ENCODE peak calls at places on chromosomes 4 and X, in seven cellular contexts. L is hepatocyte, M is tibial artery, W is bronchial epithelial cell, V is HFF-Myc, C is Caco-2, H is psoas muscle. K is an unnamed sample.

GRCh38 chr4:103268746-103269145 is 70.6 kb upstream of the CENPE start:
- DNase-seq in L (no peak), M (no peak), V (no peak), H (no peak), W (peak; percentile 37), C (no peak), K (no peak)

GRCh38 chrX:123830309-123830708 is 29.5 kb upstream of the XIAP start:
- DNase-seq in W (peak; percentile 94), M (no peak), V (no peak), H (no peak), C (peak; percentile 45), L (peak; percentile 81), K (no peak)

GRCh38 chrX:110310896-110311295 is 7.0 kb downstream of the AMMECR1 start:
- DNase-seq in V (no peak), W (peak; percentile 21), L (peak; percentile 6), H (no peak), M (no peak), C (no peak), K (peak; percentile 28)

GRCh38 chr4:80592950-80593349 is 257.4 kb downstream of the CFAP299 start:
- DNase-seq in V (no peak), L (no peak), C (no peak), M (no peak), W (no peak), H (no peak), K (no peak)

GRCh38 chr4:107736924-107737448 is 17.0 kb upstream of the PAPSS1 start:
- DNase-seq in L (peak; percentile 72), W (peak; percentile 30), M (no peak), V (no peak), H (no peak), C (peak; percentile 70), K (peak; percentile 79)

GRCh38 chr4:180994722-180995121 is 1248.5 kb upstream of the TENM3 start:
- DNase-seq in L (no peak), M (no peak), W (no peak), C (no peak), V (no peak), H (no peak), K (no peak)

GRCh38 chr4:136908122-136908521 is 624.2 kb downstream of the PCDH18 start:
- DNase-seq in L (no peak), V (no peak), C (no peak), W (no peak), M (no peak), H (no peak), K (no peak)

GRCh38 chr4:108036252-108036651 is 46.6 kb downstream of the HADH start:
- DNase-seq in C (no peak), V (no peak), W (no peak), L (no peak), M (no peak), H (no peak), K (no peak)

GRCh38 chr4:126213996-126214395 is 899.2 kb downstream of the FAT4 start:
- DNase-seq in H (no peak), V (no peak), L (peak; percentile 15), M (no peak), C (no peak), W (peak; percentile 20), K (no peak)

GRCh38 chrX:107676559-107677378 is 48.5 kb downstream of the PRPS1 start:
- DNase-seq in L (peak; percentile 89), M (peak; percentile 96), C (peak; percentile 73), V (peak; percentile 78), W (peak; percentile 82), H (peak; percentile 89), K (peak; percentile 93)

GRCh38 chrX:86935988-86936387 is 581.6 kb upstream of the KLHL4 start:
- DNase-seq in L (no peak), C (no peak), M (no peak), V (no peak), H (no peak), W (no peak), K (no peak)

GRCh38 chr4:106541253-106541652 is 172.7 kb upstream of the GIMD1 start:
- DNase-seq in H (no peak), M (no peak), C (no peak), L (no peak), V (peak; percentile 29), W (peak; percentile 72), K (peak; percentile 32)

GRCh38 chrX:96480081-96480480 is 204.6 kb upstream of the DIAPH2 start:
- DNase-seq in W (peak; percentile 68), M (no peak), C (no peak), L (no peak), V (no peak), H (no peak), K (peak; percentile 69)

GRCh38 chrX:41035582-41035981 is 49.7 kb upstream of the USP9X start:
- DNase-seq in L (no peak), V (no peak), C (no peak), H (no peak), W (no peak), M (no peak), K (no peak)

GRCh38 chr4:20592666-20593065 is 107.6 kb upstream of the PACRGL start:
- DNase-seq in C (no peak), W (peak; percentile 27), H (no peak), M (no peak), L (peak; percentile 17), V (no peak), K (peak; percentile 13)

GRCh38 chr4:3414421-3415279 is 27.1 kb upstream of the HGFAC start:
- DNase-seq in H (no peak), W (no peak), V (no peak), L (no peak), M (peak; percentile 54), C (no peak), K (no peak)

GRCh38 chr4:88858752-88859151 is 161.1 kb upstream of the NAP1L5 start:
- DNase-seq in M (no peak), H (no peak), W (no peak), C (no peak), L (no peak), V (no peak), K (no peak)

GRCh38 chr4:73869130-73870055 is at the start of gene CXCL1:
- DNase-seq in H (peak; percentile 36), V (no peak), M (no peak), L (peak; percentile 54), C (peak; percentile 21), W (peak; percentile 20), K (no peak)

GRCh38 chr4:73868206-73869129 is 725 bp upstream of the CXCL1 start:
- DNase-seq in W (peak; percentile 30), V (no peak), L (no peak), C (no peak), H (no peak), M (no peak), K (no peak)

GRCh38 chr4:73871911-73872310 is 2.7 kb downstream of the CXCL1 start:
- DNase-seq in V (no peak), W (peak; percentile 27), L (no peak), C (no peak), H (no peak), M (no peak), K (no peak)

GRCh38 chr4:73870778-73871177 is 1.6 kb downstream of the CXCL1 start:
- DNase-seq in C (no peak), V (no peak), W (peak; percentile 55), H (no peak), L (no peak), M (no peak), K (peak; percentile 43)

DNA sequence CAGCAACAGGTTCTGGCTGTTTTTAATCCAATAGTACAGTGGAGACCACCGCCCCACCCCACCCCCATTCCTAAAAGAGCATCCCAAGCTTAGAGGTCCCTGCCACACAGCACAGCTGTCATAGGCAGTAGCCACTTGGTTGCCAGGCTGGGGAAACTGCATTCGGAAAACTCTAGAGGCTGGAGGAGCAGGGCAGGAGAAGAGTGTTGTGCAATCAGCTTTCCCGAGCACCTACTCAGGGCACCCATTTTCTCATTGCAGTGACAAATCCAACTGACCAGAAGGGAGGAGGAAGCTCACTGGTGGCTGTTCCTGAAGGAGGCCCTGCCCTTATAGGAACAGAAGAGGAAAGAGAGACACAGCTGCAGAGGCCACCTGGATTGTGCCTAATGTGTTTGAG is 1.1 kb downstream of the CXCL1 start:
- DNase-seq in M (no peak), V (no peak), W (peak; percentile 76), C (no peak), L (no peak), H (no peak), K (no peak)
- H3K4me3 ChIP-seq in M (no peak overlapping the region), V (peak overlapping the region; percentile 58), W (peak overlapping the region; percentile 62), C (no peak overlapping the region), L (no peak overlapping the region), H (peak overlapping the region; percentile 67), K (peak overlapping the region; percentile 67)

DNA sequence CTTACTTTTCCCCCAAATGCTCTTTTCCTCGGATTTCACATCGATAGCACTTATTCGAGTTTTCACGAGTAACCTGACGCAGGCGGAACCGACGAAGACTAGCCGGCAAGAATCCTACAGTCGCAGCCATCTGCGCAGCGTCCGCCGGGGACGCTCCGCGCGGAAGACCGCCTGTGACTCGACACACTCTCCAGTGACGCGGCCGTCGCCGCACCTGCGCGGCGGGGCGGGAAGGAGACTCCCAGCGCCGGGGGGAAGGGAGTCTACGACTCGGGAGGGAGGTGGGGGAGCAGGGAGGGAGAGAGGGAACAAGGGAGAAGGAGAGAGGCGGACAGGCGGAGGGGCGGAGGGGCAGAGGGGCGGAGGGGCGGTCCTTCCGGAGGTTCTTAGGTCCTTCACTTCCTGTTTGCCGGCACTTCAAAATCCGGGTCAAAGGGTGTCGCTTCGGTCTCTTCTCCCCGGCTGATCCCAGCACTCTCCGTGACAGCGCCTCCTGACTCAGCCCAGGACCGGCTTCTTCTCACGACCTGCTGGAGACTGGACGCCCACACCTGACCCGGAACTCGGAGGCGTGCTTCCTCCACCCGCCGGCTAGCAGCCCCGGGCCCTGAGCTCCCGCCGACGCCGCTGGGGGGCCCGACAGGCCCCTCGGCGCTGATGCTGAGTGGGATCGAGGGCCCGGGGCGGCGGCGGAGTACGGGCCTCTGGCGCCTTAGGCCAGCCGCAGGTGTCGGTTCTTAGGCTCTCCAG is at the start of gene USP38:
- DNase-seq in C (peak; percentile 93), M (peak; percentile 96), V (peak; percentile 78), W (peak; percentile 88), H (peak; percentile 91), L (peak; percentile 95), K (peak; percentile 97)
- TF ChIP-seq CTCF in C (no peak), M (no peak), V (no peak), W (peak; percentile 19), H (no peak), L (no peak), K (no peak)

GRCh38 chr4:122796801-122797404 is 29.7 kb upstream of the FGF2 start:
- DNase-seq in W (no peak), V (no peak), M (no peak), L (no peak), H (no peak), C (no peak), K (peak; percentile 72)
- H3K4me3 ChIP-seq in W (no peak overlapping the region), V (no peak overlapping the region), M (no peak overlapping the region), L (no peak overlapping the region), H (no peak overlapping the region), C (no peak overlapping the region), K (no peak overlapping the region)

GRCh38 chrX:71224969-71225368 is 1.9 kb downstream of the GJB1 start:
- DNase-seq in V (no peak), L (no peak), C (no peak), W (no peak), M (no peak), H (no peak), K (no peak)

GRCh38 chrX:71228063-71228642 is 5.1 kb downstream of the GJB1 start:
- DNase-seq in M (no peak), H (no peak), L (no peak), W (no peak), C (peak; percentile 37), V (no peak), K (no peak)

GRCh38 chrX:71225661-71226060 is 2.6 kb downstream of the GJB1 start:
- DNase-seq in M (no peak), H (no peak), W (no peak), C (no peak), L (no peak), V (no peak), K (peak; percentile 28)

GRCh38 chrX:71224098-71224708 is 1.2 kb downstream of the GJB1 start:
- DNase-seq in M (no peak), C (no peak), V (no peak), L (no peak), H (no peak), W (no peak), K (no peak)

GRCh38 chrX:71227370-71228062 is 4.5 kb downstream of the GJB1 start:
- DNase-seq in C (no peak), L (no peak), V (no peak), H (no peak), M (no peak), W (no peak), K (no peak)
- TF ChIP-seq CTCF in C (no peak), L (no peak), V (no peak), H (no peak), M (no peak), W (no peak), K (no peak)